ENCODE peak calls at places on chromosome 3, in five cellular contexts. One of them, this sample, is unnamed.

GRCh38 chr3:39189150-39189510 is 3.3 kb downstream of the XIRP1 start:
- DNase-seq in astrocyte of the spinal cord: no peak
- DNase-seq in PC-9: no peak
- DNase-seq in adipocyte: no peak
- DNase-seq in stomach: no peak
- DNase-seq in this sample: no peak

GRCh38 chr3:116112686-116113085 is 332.6 kb downstream of the LSAMP start:
- DNase-seq in astrocyte of the spinal cord: peak
- DNase-seq in PC-9: no peak
- DNase-seq in adipocyte: peak
- DNase-seq in stomach: no peak
- DNase-seq in this sample: peak

GRCh38 chr3:95189348-95189747 is 1126.5 kb downstream of the NSUN3 start:
- DNase-seq in astrocyte of the spinal cord: no peak
- DNase-seq in PC-9: no peak
- DNase-seq in adipocyte: no peak
- DNase-seq in stomach: no peak
- DNase-seq in this sample: no peak

GRCh38 chr3:27756877-27757276 is 34.8 kb upstream of the EOMES start:
- DNase-seq in astrocyte of the spinal cord: no peak
- DNase-seq in PC-9: no peak
- DNase-seq in adipocyte: no peak
- DNase-seq in stomach: no peak
- DNase-seq in this sample: no peak

GRCh38 chr3:171156455-171157005 is 130.0 kb upstream of the SLC2A2 start:
- DNase-seq in astrocyte of the spinal cord: peak
- DNase-seq in PC-9: peak
- DNase-seq in adipocyte: no peak
- DNase-seq in stomach: no peak
- DNase-seq in this sample: no peak

GRCh38 chr3:66203275-66203674 is 17.5 kb upstream of the SLC25A26 start:
- DNase-seq in astrocyte of the spinal cord: no peak
- DNase-seq in PC-9: no peak
- DNase-seq in adipocyte: no peak
- DNase-seq in stomach: no peak
- DNase-seq in this sample: no peak

GRCh38 chr3:59240856-59241255 is 191.0 kb upstream of the CFAP20DC start:
- DNase-seq in astrocyte of the spinal cord: no peak
- DNase-seq in PC-9: no peak
- DNase-seq in adipocyte: no peak
- DNase-seq in stomach: no peak
- DNase-seq in this sample: peak

GRCh38 chr3:188904670-188905069 is 267.1 kb upstream of the TPRG1 start:
- DNase-seq in astrocyte of the spinal cord: peak
- DNase-seq in PC-9: peak
- DNase-seq in adipocyte: peak
- DNase-seq in stomach: no peak
- DNase-seq in this sample: peak

GRCh38 chr3:112858410-112859069 is 11.9 kb upstream of the CD200R1L start:
- DNase-seq in astrocyte of the spinal cord: peak
- DNase-seq in PC-9: no peak
- DNase-seq in adipocyte: no peak
- DNase-seq in stomach: no peak
- DNase-seq in this sample: no peak

GRCh38 chr3:32238816-32239637 is 547 bp downstream of the CMTM8 start:
- DNase-seq in astrocyte of the spinal cord: peak
- DNase-seq in PC-9: peak
- DNase-seq in adipocyte: peak
- DNase-seq in stomach: peak
- DNase-seq in this sample: peak

GRCh38 chr3:10561942-10562565 is 56.7 kb upstream of the ATP2B2 start:
- DNase-seq in astrocyte of the spinal cord: no peak
- DNase-seq in PC-9: no peak
- DNase-seq in adipocyte: no peak
- DNase-seq in stomach: no peak
- DNase-seq in this sample: no peak

GRCh38 chr3:172804323-172804722 is 53.8 kb downstream of the ECT2 start:
- DNase-seq in astrocyte of the spinal cord: no peak
- DNase-seq in PC-9: no peak
- DNase-seq in adipocyte: no peak
- DNase-seq in stomach: no peak
- DNase-seq in this sample: no peak

GRCh38 chr3:139313921-139314320 is 29.9 kb upstream of the MRPS22 start:
- DNase-seq in astrocyte of the spinal cord: no peak
- DNase-seq in PC-9: no peak
- DNase-seq in adipocyte: no peak
- DNase-seq in stomach: no peak
- DNase-seq in this sample: no peak

GRCh38 chr3:141050913-141051632 is at the start of gene SPSB4:
- DNase-seq in astrocyte of the spinal cord: peak
- DNase-seq in PC-9: peak
- DNase-seq in adipocyte: peak
- DNase-seq in stomach: no peak
- DNase-seq in this sample: peak

GRCh38 chr3:49081429-49081828 is 12.4 kb downstream of the QRICH1 start:
- DNase-seq in astrocyte of the spinal cord: no peak
- DNase-seq in PC-9: no peak
- DNase-seq in adipocyte: no peak
- DNase-seq in stomach: no peak
- DNase-seq in this sample: no peak

GRCh38 chr3:150610785-150611184 is 7.7 kb downstream of the SELENOT start:
- DNase-seq in astrocyte of the spinal cord: no peak
- DNase-seq in PC-9: no peak
- DNase-seq in adipocyte: peak
- DNase-seq in stomach: no peak
- DNase-seq in this sample: peak

GRCh38 chr3:2205692-2206091 is 107.0 kb downstream of the CNTN4 start:
- DNase-seq in astrocyte of the spinal cord: no peak
- DNase-seq in PC-9: no peak
- DNase-seq in adipocyte: no peak
- DNase-seq in stomach: no peak
- DNase-seq in this sample: no peak

GRCh38 chr3:131591394-131591990 is 88.7 kb upstream of the MRPL3 start:
- DNase-seq in astrocyte of the spinal cord: peak
- DNase-seq in PC-9: peak
- DNase-seq in adipocyte: peak
- DNase-seq in stomach: no peak
- DNase-seq in this sample: peak

GRCh38 chr3:13582366-13583250 is 33.7 kb downstream of the FBLN2 start:
- DNase-seq in astrocyte of the spinal cord: no peak
- DNase-seq in PC-9: no peak
- DNase-seq in adipocyte: no peak
- DNase-seq in stomach: no peak
- DNase-seq in this sample: no peak

GRCh38 chr3:182028081-182028480 is 316.4 kb downstream of the SOX2 start:
- DNase-seq in astrocyte of the spinal cord: peak
- DNase-seq in PC-9: no peak
- DNase-seq in adipocyte: no peak
- DNase-seq in stomach: no peak
- DNase-seq in this sample: no peak

GRCh38 chr3:70861234-70861633 is 548.8 kb upstream of the MDFIC2 start:
- DNase-seq in astrocyte of the spinal cord: peak
- DNase-seq in PC-9: no peak
- DNase-seq in adipocyte: no peak
- DNase-seq in stomach: no peak
- DNase-seq in this sample: peak
- H3K4me3 ChIP-seq in astrocyte of the spinal cord: no peak
- H3K4me3 ChIP-seq in PC-9: no peak
- H3K4me3 ChIP-seq in adipocyte: peak
- H3K4me3 ChIP-seq in stomach: no peak
- H3K4me3 ChIP-seq in this sample: peak

GRCh38 chr3:42264399-42265058 is 1.5 kb downstream of the CCK start:
- DNase-seq in astrocyte of the spinal cord: peak
- DNase-seq in PC-9: no peak
- DNase-seq in adipocyte: peak
- DNase-seq in stomach: peak
- DNase-seq in this sample: no peak

GRCh38 chr3:42266085-42266484 is at the start of gene CCK:
- DNase-seq in astrocyte of the spinal cord: no peak
- DNase-seq in PC-9: no peak
- DNase-seq in adipocyte: no peak
- DNase-seq in stomach: no peak
- DNase-seq in this sample: no peak

GRCh38 chr3:42262525-42262924 is 3.5 kb downstream of the CCK start:
- DNase-seq in astrocyte of the spinal cord: peak
- DNase-seq in PC-9: peak
- DNase-seq in adipocyte: peak
- DNase-seq in stomach: no peak
- DNase-seq in this sample: no peak

GRCh38 chr3:42265059-42265991 is 660 bp downstream of the CCK start:
- DNase-seq in astrocyte of the spinal cord: no peak
- DNase-seq in PC-9: no peak
- DNase-seq in adipocyte: no peak
- DNase-seq in stomach: no peak
- DNase-seq in this sample: no peak

GRCh38 chr3:42263354-42264346 is 2.3 kb downstream of the CCK start:
- DNase-seq in astrocyte of the spinal cord: no peak
- DNase-seq in PC-9: peak
- DNase-seq in adipocyte: peak
- DNase-seq in stomach: no peak
- DNase-seq in this sample: no peak
- H3K4me3 ChIP-seq in astrocyte of the spinal cord: no peak
- H3K4me3 ChIP-seq in PC-9: peak
- H3K4me3 ChIP-seq in adipocyte: peak
- H3K4me3 ChIP-seq in stomach: peak
- H3K4me3 ChIP-seq in this sample: peak

GRCh38 chr3:69353088-69353478 is 32.8 kb downstream of the FRMD4B start:
- DNase-seq in astrocyte of the spinal cord: no peak
- DNase-seq in PC-9: no peak
- DNase-seq in adipocyte: no peak
- DNase-seq in stomach: no peak
- DNase-seq in this sample: no peak
- H3K4me3 ChIP-seq in astrocyte of the spinal cord: no peak
- H3K4me3 ChIP-seq in PC-9: no peak
- H3K4me3 ChIP-seq in adipocyte: no peak
- H3K4me3 ChIP-seq in stomach: no peak
- H3K4me3 ChIP-seq in this sample: no peak

DNA sequence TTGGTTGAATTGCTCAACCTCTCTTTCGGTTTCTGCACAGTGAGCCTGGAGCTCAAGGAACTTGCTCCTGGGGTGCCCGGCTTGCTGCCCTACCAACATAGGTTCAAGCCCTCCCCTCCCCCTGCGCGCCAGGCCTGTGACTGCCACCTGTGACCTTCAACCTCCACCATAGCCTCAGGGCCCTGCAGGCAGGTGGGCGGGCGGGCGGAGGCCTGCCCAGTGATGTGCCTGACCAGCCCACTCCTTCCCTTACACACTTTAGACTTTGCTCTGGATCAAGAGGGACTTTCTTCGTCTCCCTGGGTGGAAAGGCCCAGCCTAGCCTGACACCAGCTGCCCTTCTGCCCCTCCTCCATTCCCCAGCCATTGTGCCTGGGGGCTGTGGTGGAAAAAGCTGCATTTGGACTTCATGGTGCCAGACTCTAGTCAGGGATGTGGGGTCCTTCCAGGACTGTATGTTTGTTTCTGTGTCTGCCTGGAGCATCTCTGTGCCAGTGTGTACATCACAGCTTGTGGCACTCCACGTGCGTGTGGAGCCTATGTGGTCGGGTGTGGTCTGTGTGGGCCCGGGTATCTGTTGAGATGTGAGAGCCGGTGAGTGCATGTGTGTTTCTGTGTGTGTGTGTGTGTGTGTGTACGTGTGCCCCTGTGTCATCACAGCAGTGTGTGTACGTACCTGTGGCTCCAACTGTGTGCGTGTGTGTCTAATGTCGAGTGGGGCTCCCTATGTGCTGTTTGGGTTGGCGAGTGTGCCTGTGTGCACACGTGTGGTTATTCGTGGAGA is 9.5 kb downstream of the PRKCD start:
- DNase-seq in astrocyte of the spinal cord: no peak
- DNase-seq in PC-9: no peak
- DNase-seq in adipocyte: no peak
- DNase-seq in stomach: no peak
- DNase-seq in this sample: no peak
- H3K4me3 ChIP-seq in astrocyte of the spinal cord: no peak
- H3K4me3 ChIP-seq in PC-9: no peak
- H3K4me3 ChIP-seq in adipocyte: no peak
- H3K4me3 ChIP-seq in stomach: no peak
- H3K4me3 ChIP-seq in this sample: no peak

GRCh38 chr3:11716576-11717250 is 73.0 kb upstream of the VGLL4 start:
- DNase-seq in astrocyte of the spinal cord: peak
- DNase-seq in PC-9: no peak
- DNase-seq in adipocyte: peak
- DNase-seq in stomach: no peak
- DNase-seq in this sample: peak

GRCh38 chr3:11719406-11720219 is 75.9 kb upstream of the VGLL4 start:
- DNase-seq in astrocyte of the spinal cord: peak
- DNase-seq in PC-9: peak
- DNase-seq in adipocyte: peak
- DNase-seq in stomach: peak
- DNase-seq in this sample: peak

GRCh38 chr3:11717301-11717700 is 73.6 kb upstream of the VGLL4 start:
- DNase-seq in astrocyte of the spinal cord: peak
- DNase-seq in PC-9: no peak
- DNase-seq in adipocyte: peak
- DNase-seq in stomach: no peak
- DNase-seq in this sample: peak

GRCh38 chr3:11718582-11719405 is 75.1 kb upstream of the VGLL4 start:
- DNase-seq in astrocyte of the spinal cord: peak
- DNase-seq in PC-9: peak
- DNase-seq in adipocyte: peak
- DNase-seq in stomach: peak
- DNase-seq in this sample: peak

DNA sequence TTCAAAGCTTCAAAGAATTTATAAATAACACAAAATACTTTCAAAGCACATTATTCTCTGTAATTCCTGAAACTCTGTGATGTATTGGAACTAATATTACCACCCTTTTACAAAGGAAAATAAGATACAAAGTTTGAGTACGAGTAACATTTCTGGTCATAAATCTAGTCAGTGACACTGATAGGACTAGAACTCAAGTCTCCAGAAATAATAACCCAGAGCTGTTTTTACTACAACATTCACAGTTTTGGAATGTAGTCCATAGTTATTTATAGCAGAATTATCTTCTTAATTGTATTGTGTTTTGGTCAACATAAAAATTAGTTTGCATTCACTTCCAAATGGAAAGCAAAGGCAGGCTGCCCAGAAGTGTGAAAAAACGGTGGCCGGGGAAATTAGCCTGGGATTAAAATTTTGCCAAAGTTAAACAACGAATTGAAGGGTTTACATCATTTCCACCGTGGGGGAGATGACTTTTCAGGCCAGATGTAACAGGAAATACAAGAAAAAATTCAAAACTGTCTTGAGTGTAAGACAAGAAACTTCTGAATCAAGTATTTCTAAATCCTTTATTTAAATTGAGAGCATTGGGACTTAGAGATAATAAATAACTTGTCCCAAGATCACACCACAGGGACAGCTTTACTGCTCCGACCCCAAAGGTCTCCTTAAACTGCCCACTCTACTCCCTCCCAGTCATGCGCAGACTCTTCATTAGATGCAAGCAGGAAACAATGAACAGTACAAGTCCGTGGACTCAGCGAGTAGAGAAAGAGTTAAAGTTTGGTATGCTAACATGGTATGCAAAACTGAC is 74.3 kb upstream of the VGLL4 start:
- DNase-seq in astrocyte of the spinal cord: peak
- DNase-seq in PC-9: peak
- DNase-seq in adipocyte: peak
- DNase-seq in stomach: no peak
- DNase-seq in this sample: peak
- H3K4me3 ChIP-seq in astrocyte of the spinal cord: peak
- H3K4me3 ChIP-seq in PC-9: peak
- H3K4me3 ChIP-seq in adipocyte: peak
- H3K4me3 ChIP-seq in stomach: peak
- H3K4me3 ChIP-seq in this sample: no peak